ENCODE peak calls at places on chromosomes 1 and 21, in ten cellular contexts. Z is lower leg skin; N is H54; E is T-helper 2 cell; I is amygdala; T is activated CD8-positive, alpha-beta T cell treated with anti-CD3 and anti-CD28 coated beads for 36 hours; K is stimulated activated CD8-positive, alpha-beta memory T cell treated with anti-CD3 and anti-CD28 coated beads, Interleukin-7, amount 100 ng/mL, for 48 hours; V is brain microvascular endothelial cell; U is caudate nucleus; P is ACHN. M is an unnamed sample.
A peak's percentile ranks its signal among the peaks of the same experiment; 100 is the strongest.

GRCh38 chr1:1013922-1014617 is 773 bp downstream of the ISG15 start:
- DNase-seq in E (peak; percentile 10), I (no peak), U (no peak), T (peak; percentile 67), K (no peak), P (no peak), Z (no peak), N (no peak), V (no peak), M (no peak)

GRCh38 chr1:207962716-207963428 is 51.9 kb upstream of the CD34 start:
- DNase-seq in V (no peak), N (no peak), Z (peak; percentile 96), K (no peak), I (no peak), U (peak; percentile 80), E (no peak), T (peak; percentile 26), P (no peak), M (no peak)

GRCh38 chr1:193313354-193314140 is 127.1 kb upstream of the B3GALT2 start:
- DNase-seq in U (no peak), V (no peak), I (no peak), P (no peak), T (no peak), E (no peak), Z (no peak), N (no peak), K (no peak), M (no peak)

GRCh38 chr1:25148673-25149300 is 83.5 kb downstream of the SYF2 start:
- DNase-seq in P (peak; percentile 28), E (no peak), Z (no peak), U (no peak), T (peak; percentile 56), N (no peak), I (no peak), V (peak; percentile 9), K (no peak), M (peak; percentile 33)

GRCh38 chr1:181073638-181074037 is 14.9 kb upstream of the IER5 start:
- DNase-seq in V (peak; percentile 85), K (no peak), E (no peak), N (no peak), U (no peak), I (no peak), Z (no peak), P (no peak), T (no peak), M (no peak)

GRCh38 chr1:1345384-1345783 is 3.8 kb downstream of the DVL1 start:
- DNase-seq in P (no peak), Z (no peak), T (no peak), I (no peak), N (no peak), V (no peak), K (no peak), E (no peak), U (no peak), M (no peak)

GRCh38 chr1:38140025-38140487 is 93.5 kb upstream of the POU3F1 start:
- DNase-seq in U (no peak), E (no peak), T (no peak), Z (no peak), I (no peak), P (no peak), V (no peak), K (no peak), N (no peak), M (no peak)

GRCh38 chr1:153192697-153193096 is 10.5 kb upstream of the LELP1 start:
- DNase-seq in E (no peak), P (peak; percentile 8), U (no peak), V (no peak), K (no peak), I (no peak), T (peak; percentile 16), Z (no peak), N (no peak), M (peak; percentile 23)

GRCh38 chr1:202292773-202293172 is 49.0 kb downstream of the UBE2T start:
- DNase-seq in U (no peak), I (no peak), Z (no peak), N (no peak), K (no peak), E (no peak), V (no peak), P (no peak), T (no peak), M (no peak)

GRCh38 chr21:31667639-31668038 is 8.1 kb downstream of the SOD1 start:
- DNase-seq in U (no peak), E (no peak), K (no peak), I (no peak), P (no peak), N (no peak), Z (no peak), V (no peak), T (no peak), M (no peak)

GRCh38 chr1:176466514-176466913 is 3.5 kb downstream of the PAPPA2 start:
- DNase-seq in N (peak; percentile 3), K (no peak), Z (no peak), U (no peak), P (peak; percentile 33), E (no peak), V (no peak), I (no peak), T (no peak), M (peak; percentile 20)

GRCh38 chr1:83718338-83718737 is 280.6 kb downstream of the TTLL7 start:
- DNase-seq in V (no peak), P (no peak), E (no peak), I (no peak), K (no peak), T (no peak), Z (no peak), N (no peak), U (no peak), M (no peak)

GRCh38 chr1:172537827-172538391 is 5.0 kb downstream of the SUCO start:
- DNase-seq in U (no peak), Z (no peak), E (no peak), N (no peak), T (no peak), V (no peak), P (no peak), I (no peak), K (no peak), M (no peak)

GRCh38 chr21:44897326-44898010 is 23.2 kb downstream of the ITGB2 start:
- DNase-seq in Z (no peak), P (no peak), U (no peak), E (no peak), N (no peak), T (no peak), K (no peak), V (no peak), I (no peak), M (peak; percentile 38)

GRCh38 chr1:85707267-85707989 is 805 bp downstream of the ZNHIT6 start:
- DNase-seq in K (no peak), P (no peak), E (no peak), V (no peak), I (no peak), Z (no peak), N (no peak), U (no peak), T (no peak), M (no peak)

GRCh38 chr1:2972879-2973575 is 48.2 kb upstream of the ACTRT2 start:
- DNase-seq in T (no peak), I (no peak), V (no peak), Z (peak; percentile 75), K (no peak), U (no peak), N (no peak), P (no peak), E (no peak), M (no peak)

GRCh38 chr1:241838831-241839365 is 9.1 kb upstream of the EXO1 start:
- DNase-seq in V (peak; percentile 11), E (no peak), T (no peak), P (no peak), Z (no peak), U (no peak), K (no peak), N (no peak), I (no peak), M (no peak)

GRCh38 chr1:40803447-40803846 is 19.9 kb downstream of the KCNQ4 start:
- DNase-seq in U (no peak), E (no peak), I (no peak), N (no peak), V (no peak), K (no peak), T (no peak), Z (no peak), P (no peak), M (no peak)

GRCh38 chr1:228228601-228229074 is 20.8 kb downstream of the OBSCN start:
- DNase-seq in K (no peak), U (no peak), V (peak; percentile 72), Z (no peak), E (no peak), I (no peak), N (no peak), P (peak; percentile 71), T (no peak), M (no peak)

GRCh38 chr1:64404202-64404601 is 65.7 kb upstream of the CACHD1 start:
- DNase-seq in K (no peak), Z (no peak), V (no peak), T (no peak), P (no peak), I (no peak), E (no peak), N (no peak), U (no peak), M (no peak)

GRCh38 chr1:152461544-152461943 is 47.5 kb upstream of the CRNN start:
- DNase-seq in V (peak; percentile 66), T (peak; percentile 73), N (peak; percentile 18), U (no peak), I (no peak), P (peak; percentile 72), Z (peak; percentile 70), K (peak; percentile 35), E (peak; percentile 17), M (peak; percentile 60)

GRCh38 chr1:57894315-57894714 is 470.5 kb upstream of the DAB1 start:
- DNase-seq in T (no peak), U (no peak), E (no peak), K (no peak), P (no peak), Z (no peak), V (no peak), I (no peak), N (no peak), M (no peak)